ENCODE peak calls at places on chromosomes 5 and 9, in ten cellular contexts. One of them, this sample, is unnamed.

GRCh38 chr9:108468364-108468763 is 387.4 kb downstream of the ACTL7B start:
- DNase-seq in epithelial cell of proximal tubule: no peak
- DNase-seq in CD4-positive, alpha-beta T cell: no peak
- DNase-seq in GM23248: peak
- DNase-seq in hypothalamus: no peak
- DNase-seq in activated naive CD8-positive, alpha-beta T cell treated with anti-CD3 and anti-CD28 coated beads, Interleukin-2, amount 50 U/mL, for 24 hours: peak
- DNase-seq in NAMALWA: peak
- DNase-seq in aorta: no peak
- DNase-seq in AG09319: no peak
- DNase-seq in pancreas: no peak
- DNase-seq in this sample: no peak

GRCh38 chr5:116454417-116454927 is 120.2 kb downstream of the SEMA6A start:
- DNase-seq in aorta: no peak
- DNase-seq in NAMALWA: no peak
- DNase-seq in GM23248: peak
- DNase-seq in AG09319: peak
- DNase-seq in epithelial cell of proximal tubule: no peak
- DNase-seq in pancreas: no peak
- DNase-seq in activated naive CD8-positive, alpha-beta T cell treated with anti-CD3 and anti-CD28 coated beads, Interleukin-2, amount 50 U/mL, for 24 hours: peak
- DNase-seq in hypothalamus: no peak
- DNase-seq in CD4-positive, alpha-beta T cell: no peak
- DNase-seq in this sample: peak

GRCh38 chr5:122756263-122756911 is 18.5 kb upstream of the SNX2 start:
- DNase-seq in CD4-positive, alpha-beta T cell: no peak
- DNase-seq in AG09319: peak
- DNase-seq in NAMALWA: peak
- DNase-seq in aorta: no peak
- DNase-seq in activated naive CD8-positive, alpha-beta T cell treated with anti-CD3 and anti-CD28 coated beads, Interleukin-2, amount 50 U/mL, for 24 hours: no peak
- DNase-seq in hypothalamus: no peak
- DNase-seq in pancreas: no peak
- DNase-seq in GM23248: peak
- DNase-seq in epithelial cell of proximal tubule: no peak
- DNase-seq in this sample: no peak

GRCh38 chr9:96420468-96421219 is 2.5 kb upstream of the ZNF367 start:
- DNase-seq in CD4-positive, alpha-beta T cell: no peak
- DNase-seq in AG09319: peak
- DNase-seq in GM23248: peak
- DNase-seq in pancreas: no peak
- DNase-seq in epithelial cell of proximal tubule: peak
- DNase-seq in hypothalamus: no peak
- DNase-seq in activated naive CD8-positive, alpha-beta T cell treated with anti-CD3 and anti-CD28 coated beads, Interleukin-2, amount 50 U/mL, for 24 hours: no peak
- DNase-seq in NAMALWA: peak
- DNase-seq in aorta: no peak
- DNase-seq in this sample: peak

GRCh38 chr9:21919377-21920362 is 74.5 kb downstream of the CDKN2A start:
- DNase-seq in epithelial cell of proximal tubule: peak
- DNase-seq in AG09319: peak
- DNase-seq in CD4-positive, alpha-beta T cell: peak
- DNase-seq in GM23248: peak
- DNase-seq in pancreas: no peak
- DNase-seq in activated naive CD8-positive, alpha-beta T cell treated with anti-CD3 and anti-CD28 coated beads, Interleukin-2, amount 50 U/mL, for 24 hours: no peak
- DNase-seq in aorta: no peak
- DNase-seq in NAMALWA: peak
- DNase-seq in hypothalamus: no peak
- DNase-seq in this sample: peak

GRCh38 chr5:172773481-172774469 is 2.8 kb upstream of the DUSP1 start:
- DNase-seq in CD4-positive, alpha-beta T cell: no peak
- DNase-seq in activated naive CD8-positive, alpha-beta T cell treated with anti-CD3 and anti-CD28 coated beads, Interleukin-2, amount 50 U/mL, for 24 hours: no peak
- DNase-seq in GM23248: peak
- DNase-seq in aorta: no peak
- DNase-seq in NAMALWA: no peak
- DNase-seq in epithelial cell of proximal tubule: no peak
- DNase-seq in hypothalamus: no peak
- DNase-seq in pancreas: no peak
- DNase-seq in AG09319: no peak
- DNase-seq in this sample: no peak

GRCh38 chr5:32504923-32505596 is 60.5 kb upstream of the ZFR start:
- DNase-seq in epithelial cell of proximal tubule: no peak
- DNase-seq in aorta: no peak
- DNase-seq in hypothalamus: no peak
- DNase-seq in NAMALWA: no peak
- DNase-seq in GM23248: peak
- DNase-seq in AG09319: peak
- DNase-seq in CD4-positive, alpha-beta T cell: no peak
- DNase-seq in pancreas: no peak
- DNase-seq in activated naive CD8-positive, alpha-beta T cell treated with anti-CD3 and anti-CD28 coated beads, Interleukin-2, amount 50 U/mL, for 24 hours: no peak
- DNase-seq in this sample: peak

GRCh38 chr9:131733601-131734061 is 6.2 kb downstream of the RAPGEF1 start:
- DNase-seq in aorta: no peak
- DNase-seq in hypothalamus: no peak
- DNase-seq in activated naive CD8-positive, alpha-beta T cell treated with anti-CD3 and anti-CD28 coated beads, Interleukin-2, amount 50 U/mL, for 24 hours: peak
- DNase-seq in epithelial cell of proximal tubule: peak
- DNase-seq in pancreas: no peak
- DNase-seq in NAMALWA: peak
- DNase-seq in GM23248: peak
- DNase-seq in AG09319: peak
- DNase-seq in CD4-positive, alpha-beta T cell: no peak
- DNase-seq in this sample: peak

GRCh38 chr9:9730174-9730573 is 882.6 kb downstream of the PTPRD start:
- DNase-seq in aorta: no peak
- DNase-seq in hypothalamus: no peak
- DNase-seq in AG09319: no peak
- DNase-seq in GM23248: no peak
- DNase-seq in CD4-positive, alpha-beta T cell: no peak
- DNase-seq in activated naive CD8-positive, alpha-beta T cell treated with anti-CD3 and anti-CD28 coated beads, Interleukin-2, amount 50 U/mL, for 24 hours: no peak
- DNase-seq in NAMALWA: peak
- DNase-seq in pancreas: no peak
- DNase-seq in epithelial cell of proximal tubule: no peak
- DNase-seq in this sample: no peak

GRCh38 chr5:85010014-85010562 is 625.4 kb upstream of the EDIL3 start:
- DNase-seq in pancreas: no peak
- DNase-seq in CD4-positive, alpha-beta T cell: no peak
- DNase-seq in activated naive CD8-positive, alpha-beta T cell treated with anti-CD3 and anti-CD28 coated beads, Interleukin-2, amount 50 U/mL, for 24 hours: no peak
- DNase-seq in GM23248: no peak
- DNase-seq in hypothalamus: no peak
- DNase-seq in aorta: no peak
- DNase-seq in NAMALWA: no peak
- DNase-seq in epithelial cell of proximal tubule: no peak
- DNase-seq in AG09319: no peak
- DNase-seq in this sample: no peak

GRCh38 chr5:34586117-34586885 is 69.8 kb upstream of the RAI14 start:
- DNase-seq in activated naive CD8-positive, alpha-beta T cell treated with anti-CD3 and anti-CD28 coated beads, Interleukin-2, amount 50 U/mL, for 24 hours: no peak
- DNase-seq in GM23248: peak
- DNase-seq in CD4-positive, alpha-beta T cell: no peak
- DNase-seq in epithelial cell of proximal tubule: peak
- DNase-seq in aorta: no peak
- DNase-seq in hypothalamus: no peak
- DNase-seq in pancreas: no peak
- DNase-seq in NAMALWA: no peak
- DNase-seq in AG09319: peak
- DNase-seq in this sample: peak

GRCh38 chr5:102561894-102562760 is 63.3 kb upstream of the SLCO6A1 start:
- DNase-seq in NAMALWA: peak
- DNase-seq in hypothalamus: no peak
- DNase-seq in pancreas: peak
- DNase-seq in GM23248: peak
- DNase-seq in CD4-positive, alpha-beta T cell: no peak
- DNase-seq in activated naive CD8-positive, alpha-beta T cell treated with anti-CD3 and anti-CD28 coated beads, Interleukin-2, amount 50 U/mL, for 24 hours: peak
- DNase-seq in AG09319: no peak
- DNase-seq in epithelial cell of proximal tubule: no peak
- DNase-seq in aorta: no peak
- DNase-seq in this sample: no peak

GRCh38 chr5:164475339-164475977 is 970.0 kb downstream of the MAT2B start:
- DNase-seq in GM23248: peak
- DNase-seq in activated naive CD8-positive, alpha-beta T cell treated with anti-CD3 and anti-CD28 coated beads, Interleukin-2, amount 50 U/mL, for 24 hours: no peak
- DNase-seq in pancreas: no peak
- DNase-seq in CD4-positive, alpha-beta T cell: no peak
- DNase-seq in AG09319: no peak
- DNase-seq in hypothalamus: no peak
- DNase-seq in aorta: no peak
- DNase-seq in epithelial cell of proximal tubule: no peak
- DNase-seq in NAMALWA: peak
- DNase-seq in this sample: no peak

GRCh38 chr5:132768485-132768868 is 8.6 kb downstream of the SEPTIN8 start:
- DNase-seq in GM23248: no peak
- DNase-seq in pancreas: no peak
- DNase-seq in AG09319: no peak
- DNase-seq in aorta: no peak
- DNase-seq in activated naive CD8-positive, alpha-beta T cell treated with anti-CD3 and anti-CD28 coated beads, Interleukin-2, amount 50 U/mL, for 24 hours: no peak
- DNase-seq in NAMALWA: no peak
- DNase-seq in CD4-positive, alpha-beta T cell: no peak
- DNase-seq in hypothalamus: no peak
- DNase-seq in epithelial cell of proximal tubule: no peak
- DNase-seq in this sample: no peak

GRCh38 chr9:136787690-136788400 is 3.3 kb upstream of the TMEM141 start:
- DNase-seq in pancreas: no peak
- DNase-seq in hypothalamus: peak
- DNase-seq in epithelial cell of proximal tubule: no peak
- DNase-seq in activated naive CD8-positive, alpha-beta T cell treated with anti-CD3 and anti-CD28 coated beads, Interleukin-2, amount 50 U/mL, for 24 hours: peak
- DNase-seq in aorta: peak
- DNase-seq in CD4-positive, alpha-beta T cell: peak
- DNase-seq in GM23248: peak
- DNase-seq in AG09319: no peak
- DNase-seq in NAMALWA: peak
- DNase-seq in this sample: no peak

GRCh38 chr5:141155540-141156374 is 5.9 kb downstream of the PCDHB6 start:
- DNase-seq in aorta: no peak
- DNase-seq in epithelial cell of proximal tubule: no peak
- DNase-seq in activated naive CD8-positive, alpha-beta T cell treated with anti-CD3 and anti-CD28 coated beads, Interleukin-2, amount 50 U/mL, for 24 hours: no peak
- DNase-seq in CD4-positive, alpha-beta T cell: no peak
- DNase-seq in hypothalamus: no peak
- DNase-seq in NAMALWA: peak
- DNase-seq in pancreas: no peak
- DNase-seq in AG09319: no peak
- DNase-seq in GM23248: peak
- DNase-seq in this sample: no peak

GRCh38 chr5:22480305-22480704 is 372.8 kb downstream of the CDH12 start:
- DNase-seq in pancreas: no peak
- DNase-seq in AG09319: no peak
- DNase-seq in GM23248: no peak
- DNase-seq in NAMALWA: no peak
- DNase-seq in epithelial cell of proximal tubule: no peak
- DNase-seq in aorta: no peak
- DNase-seq in hypothalamus: no peak
- DNase-seq in activated naive CD8-positive, alpha-beta T cell treated with anti-CD3 and anti-CD28 coated beads, Interleukin-2, amount 50 U/mL, for 24 hours: no peak
- DNase-seq in CD4-positive, alpha-beta T cell: no peak
- DNase-seq in this sample: no peak

GRCh38 chr5:63456279-63456678 is 506.0 kb downstream of the HTR1A start:
- DNase-seq in activated naive CD8-positive, alpha-beta T cell treated with anti-CD3 and anti-CD28 coated beads, Interleukin-2, amount 50 U/mL, for 24 hours: no peak
- DNase-seq in CD4-positive, alpha-beta T cell: no peak
- DNase-seq in pancreas: no peak
- DNase-seq in hypothalamus: no peak
- DNase-seq in AG09319: no peak
- DNase-seq in GM23248: no peak
- DNase-seq in epithelial cell of proximal tubule: no peak
- DNase-seq in aorta: no peak
- DNase-seq in NAMALWA: no peak
- DNase-seq in this sample: peak

GRCh38 chr5:74281191-74281590 is 359.3 kb downstream of the ENC1 start:
- DNase-seq in epithelial cell of proximal tubule: no peak
- DNase-seq in hypothalamus: no peak
- DNase-seq in aorta: no peak
- DNase-seq in CD4-positive, alpha-beta T cell: no peak
- DNase-seq in AG09319: no peak
- DNase-seq in activated naive CD8-positive, alpha-beta T cell treated with anti-CD3 and anti-CD28 coated beads, Interleukin-2, amount 50 U/mL, for 24 hours: no peak
- DNase-seq in GM23248: no peak
- DNase-seq in pancreas: no peak
- DNase-seq in NAMALWA: no peak
- DNase-seq in this sample: no peak

GRCh38 chr5:72600401-72600981 is 93.3 kb upstream of the ZNF366 start:
- DNase-seq in CD4-positive, alpha-beta T cell: no peak
- DNase-seq in GM23248: peak
- DNase-seq in epithelial cell of proximal tubule: no peak
- DNase-seq in aorta: no peak
- DNase-seq in AG09319: no peak
- DNase-seq in activated naive CD8-positive, alpha-beta T cell treated with anti-CD3 and anti-CD28 coated beads, Interleukin-2, amount 50 U/mL, for 24 hours: no peak
- DNase-seq in hypothalamus: no peak
- DNase-seq in pancreas: no peak
- DNase-seq in NAMALWA: no peak
- DNase-seq in this sample: peak

GRCh38 chr9:77883846-77884771 is 147.5 kb downstream of the GNAQ start:
- DNase-seq in AG09319: no peak
- DNase-seq in pancreas: no peak
- DNase-seq in hypothalamus: no peak
- DNase-seq in NAMALWA: no peak
- DNase-seq in CD4-positive, alpha-beta T cell: no peak
- DNase-seq in epithelial cell of proximal tubule: peak
- DNase-seq in aorta: no peak
- DNase-seq in GM23248: peak
- DNase-seq in activated naive CD8-positive, alpha-beta T cell treated with anti-CD3 and anti-CD28 coated beads, Interleukin-2, amount 50 U/mL, for 24 hours: no peak
- DNase-seq in this sample: peak

GRCh38 chr5:38023353-38023752 is 183.5 kb upstream of the GDNF start:
- DNase-seq in hypothalamus: no peak
- DNase-seq in CD4-positive, alpha-beta T cell: no peak
- DNase-seq in GM23248: no peak
- DNase-seq in NAMALWA: no peak
- DNase-seq in AG09319: no peak
- DNase-seq in pancreas: no peak
- DNase-seq in aorta: no peak
- DNase-seq in activated naive CD8-positive, alpha-beta T cell treated with anti-CD3 and anti-CD28 coated beads, Interleukin-2, amount 50 U/mL, for 24 hours: no peak
- DNase-seq in epithelial cell of proximal tubule: no peak
- DNase-seq in this sample: no peak